ENCODE peak calls at places on chromosomes 7 and 10, in nine cellular contexts. Q is A549; F is activated T-helper 1 cell treated with anti-CD3 and anti-CD28 coated beads, Interleukin-2, amount 50 U/mL, for 16 hours; T is Peyer's patch; H is activated CD4-positive, alpha-beta memory T cell treated with anti-CD3 and anti-CD28 coated beads, Interleukin-2, amount 10 ng/mL, durations not matched to agents 7 days and 5 days; D is neural progenitor cell; L is non-pigmented ciliary epithelial cell; S is NCI-H510A treated with DMSO at 0.1 percent for 48 hours; U is ELR. E is an unnamed sample.

GRCh38 chr7:4115442-4115841 is 566.7 kb upstream of the FOXK1 start:
- DNase-seq in Q (no peak), F (no peak), T (peak; percentile 9), H (no peak), D (no peak), L (no peak), S (no peak), U (no peak), E (no peak)

GRCh38 chr10:110376021-110376773 is 71.5 kb upstream of the SMNDC1 start:
- DNase-seq in Q (no peak), F (no peak), T (no peak), H (no peak), D (no peak), L (no peak), S (no peak), U (no peak), E (no peak)

GRCh38 chr10:3902054-3902808 is 117.2 kb upstream of the KLF6 start:
- DNase-seq in Q (no peak), F (no peak), T (peak; percentile 82), H (peak; percentile 41), D (peak; percentile 5), L (no peak), S (no peak), U (no peak), E (peak; percentile 98)

GRCh38 chr7:33982425-33982786 is 77.1 kb downstream of the BMPER start:
- DNase-seq in Q (no peak), F (no peak), T (no peak), H (no peak), D (peak; percentile 47), L (no peak), S (no peak), U (peak; percentile 86), E (peak; percentile 46)

GRCh38 chr7:100476903-100477870 is 1.8 kb downstream of the TSC22D4 start:
- DNase-seq in Q (no peak), F (no peak), T (peak; percentile 62), H (peak; percentile 61), D (no peak), L (no peak), S (no peak), U (peak; percentile 43), E (no peak)

GRCh38 chr7:95608344-95609173 is 12.2 kb upstream of the PDK4 start:
- DNase-seq in Q (peak; percentile 61), F (no peak), T (peak; percentile 97), H (no peak), D (peak; percentile 3), L (peak; percentile 78), S (peak; percentile 76), U (peak; percentile 94), E (peak; percentile 99)

GRCh38 chr7:130353196-130353595 is 8.6 kb downstream of the CPA5 start:
- DNase-seq in Q (no peak), F (no peak), T (no peak), H (no peak), D (no peak), L (no peak), S (no peak), U (no peak), E (no peak)

GRCh38 chr10:79245539-79246208 is 101.6 kb upstream of the PPIF start:
- DNase-seq in Q (no peak), F (no peak), T (no peak), H (no peak), D (no peak), L (no peak), S (no peak), U (no peak), E (no peak)

E was measured in renal cortical epithelial cell.